ENCODE peak calls at places on chromosomes 11 and 22, in ten cellular contexts. One of them, this sample, is unnamed.
A peak's percentile ranks its signal among the peaks of the same experiment; 100 is the strongest.

GRCh38 chr11:122954455-122954854 is 27.2 kb downstream of the BSX start:
- DNase-seq in GDM1: no peak
- DNase-seq in lung: no peak
- DNase-seq in cardiac fibroblast: no peak
- DNase-seq in AG04450: no peak
- DNase-seq in AML-193: no peak
- DNase-seq in mesenteric fat pad: no peak
- DNase-seq in thyroid gland: no peak
- DNase-seq in hypothalamus: no peak
- DNase-seq in COR-L47: no peak
- DNase-seq in this sample: no peak

GRCh38 chr11:111922803-111923202 is 4.1 kb downstream of the C11orf52 start:
- DNase-seq in GDM1: no peak
- DNase-seq in lung: peak; percentile 78
- DNase-seq in cardiac fibroblast: peak; percentile 90
- DNase-seq in AG04450: no peak
- DNase-seq in AML-193: peak; percentile 6
- DNase-seq in mesenteric fat pad: no peak
- DNase-seq in thyroid gland: peak; percentile 63
- DNase-seq in hypothalamus: no peak
- DNase-seq in COR-L47: no peak
- DNase-seq in this sample: no peak

GRCh38 chr11:118703563-118704106 is 24.2 kb upstream of the TREH start:
- DNase-seq in GDM1: peak; percentile 29
- DNase-seq in lung: peak; percentile 49
- DNase-seq in cardiac fibroblast: no peak
- DNase-seq in AG04450: no peak
- DNase-seq in AML-193: peak; percentile 46
- DNase-seq in mesenteric fat pad: no peak
- DNase-seq in thyroid gland: no peak
- DNase-seq in hypothalamus: no peak
- DNase-seq in COR-L47: no peak
- DNase-seq in this sample: no peak

GRCh38 chr11:639324-639977 is 2.4 kb downstream of the DRD4 start:
- DNase-seq in GDM1: no peak
- DNase-seq in lung: no peak
- DNase-seq in cardiac fibroblast: no peak
- DNase-seq in AG04450: no peak
- DNase-seq in AML-193: no peak
- DNase-seq in mesenteric fat pad: no peak
- DNase-seq in thyroid gland: peak; percentile 24
- DNase-seq in hypothalamus: no peak
- DNase-seq in COR-L47: no peak
- DNase-seq in this sample: no peak

GRCh38 chr22:23397008-23397617 is 183.0 kb downstream of the IGLL1 start:
- DNase-seq in GDM1: no peak
- DNase-seq in lung: no peak
- DNase-seq in cardiac fibroblast: no peak
- DNase-seq in AG04450: no peak
- DNase-seq in AML-193: no peak
- DNase-seq in mesenteric fat pad: peak; percentile 71
- DNase-seq in thyroid gland: no peak
- DNase-seq in hypothalamus: no peak
- DNase-seq in COR-L47: no peak
- DNase-seq in this sample: no peak

GRCh38 chr22:41524809-41525449 is 19.3 kb downstream of the POLR3H start:
- DNase-seq in GDM1: peak; percentile 50
- DNase-seq in lung: no peak
- DNase-seq in cardiac fibroblast: no peak
- DNase-seq in AG04450: no peak
- DNase-seq in AML-193: no peak
- DNase-seq in mesenteric fat pad: no peak
- DNase-seq in thyroid gland: no peak
- DNase-seq in hypothalamus: no peak
- DNase-seq in COR-L47: no peak
- DNase-seq in this sample: no peak

GRCh38 chr11:67289651-67290479 is 762 bp downstream of the ANKRD13D start:
- DNase-seq in GDM1: no peak
- DNase-seq in lung: no peak
- DNase-seq in cardiac fibroblast: no peak
- DNase-seq in AG04450: no peak
- DNase-seq in AML-193: no peak
- DNase-seq in mesenteric fat pad: no peak
- DNase-seq in thyroid gland: peak; percentile 41
- DNase-seq in hypothalamus: no peak
- DNase-seq in COR-L47: no peak
- DNase-seq in this sample: no peak

GRCh38 chr11:105000167-105000566 is 22.8 kb downstream of the CASP5 start:
- DNase-seq in GDM1: no peak
- DNase-seq in lung: no peak
- DNase-seq in cardiac fibroblast: no peak
- DNase-seq in AG04450: no peak
- DNase-seq in AML-193: peak; percentile 1
- DNase-seq in mesenteric fat pad: no peak
- DNase-seq in thyroid gland: no peak
- DNase-seq in hypothalamus: no peak
- DNase-seq in COR-L47: no peak
- DNase-seq in this sample: no peak

GRCh38 chr11:128527046-128527445 is 60.3 kb downstream of the ETS1 start:
- DNase-seq in GDM1: no peak
- DNase-seq in lung: no peak
- DNase-seq in cardiac fibroblast: no peak
- DNase-seq in AG04450: no peak
- DNase-seq in AML-193: no peak
- DNase-seq in mesenteric fat pad: no peak
- DNase-seq in thyroid gland: no peak
- DNase-seq in hypothalamus: no peak
- DNase-seq in COR-L47: no peak
- DNase-seq in this sample: no peak

GRCh38 chr22:35971418-35972119 is 57.1 kb downstream of the RBFOX2 start:
- DNase-seq in GDM1: no peak
- DNase-seq in lung: no peak
- DNase-seq in cardiac fibroblast: peak; percentile 90
- DNase-seq in AG04450: peak; percentile 80
- DNase-seq in AML-193: no peak
- DNase-seq in mesenteric fat pad: no peak
- DNase-seq in thyroid gland: peak; percentile 23
- DNase-seq in hypothalamus: no peak
- DNase-seq in COR-L47: no peak
- DNase-seq in this sample: no peak

GRCh38 chr11:46886211-46886610 is 32.1 kb downstream of the LRP4 start:
- DNase-seq in GDM1: no peak
- DNase-seq in lung: no peak
- DNase-seq in cardiac fibroblast: no peak
- DNase-seq in AG04450: no peak
- DNase-seq in AML-193: no peak
- DNase-seq in mesenteric fat pad: no peak
- DNase-seq in thyroid gland: no peak
- DNase-seq in hypothalamus: no peak
- DNase-seq in COR-L47: no peak
- DNase-seq in this sample: no peak

GRCh38 chr22:34111210-34111824 is 191.0 kb upstream of the LARGE1 start:
- DNase-seq in GDM1: no peak
- DNase-seq in lung: no peak
- DNase-seq in cardiac fibroblast: peak; percentile 32
- DNase-seq in AG04450: no peak
- DNase-seq in AML-193: no peak
- DNase-seq in mesenteric fat pad: no peak
- DNase-seq in thyroid gland: peak; percentile 23
- DNase-seq in hypothalamus: no peak
- DNase-seq in COR-L47: no peak
- DNase-seq in this sample: peak; percentile 39

GRCh38 chr22:43462701-43463100 is 50.9 kb downstream of the MPPED1 start:
- DNase-seq in GDM1: no peak
- DNase-seq in lung: no peak
- DNase-seq in cardiac fibroblast: no peak
- DNase-seq in AG04450: no peak
- DNase-seq in AML-193: no peak
- DNase-seq in mesenteric fat pad: no peak
- DNase-seq in thyroid gland: no peak
- DNase-seq in hypothalamus: no peak
- DNase-seq in COR-L47: no peak
- DNase-seq in this sample: no peak

GRCh38 chr11:77082838-77083552 is 16.2 kb downstream of the CAPN5 start:
- DNase-seq in GDM1: no peak
- DNase-seq in lung: no peak
- DNase-seq in cardiac fibroblast: peak; percentile 84
- DNase-seq in AG04450: no peak
- DNase-seq in AML-193: peak; percentile 63
- DNase-seq in mesenteric fat pad: peak; percentile 91
- DNase-seq in thyroid gland: no peak
- DNase-seq in hypothalamus: no peak
- DNase-seq in COR-L47: no peak
- DNase-seq in this sample: no peak

GRCh38 chr22:41564563-41564962 is 3.8 kb downstream of the CSDC2 start:
- DNase-seq in GDM1: no peak
- DNase-seq in lung: no peak
- DNase-seq in cardiac fibroblast: no peak
- DNase-seq in AG04450: no peak
- DNase-seq in AML-193: no peak
- DNase-seq in mesenteric fat pad: no peak
- DNase-seq in thyroid gland: no peak
- DNase-seq in hypothalamus: no peak
- DNase-seq in COR-L47: no peak
- DNase-seq in this sample: no peak

GRCh38 chr22:20002098-20002497 is 14.5 kb downstream of the ARVCF start:
- DNase-seq in GDM1: no peak
- DNase-seq in lung: no peak
- DNase-seq in cardiac fibroblast: no peak
- DNase-seq in AG04450: no peak
- DNase-seq in AML-193: no peak
- DNase-seq in mesenteric fat pad: no peak
- DNase-seq in thyroid gland: no peak
- DNase-seq in hypothalamus: no peak
- DNase-seq in COR-L47: no peak
- DNase-seq in this sample: no peak

GRCh38 chr11:115776916-115777315 is 272.7 kb upstream of the CADM1 start:
- DNase-seq in GDM1: no peak
- DNase-seq in lung: no peak
- DNase-seq in cardiac fibroblast: no peak
- DNase-seq in AG04450: no peak
- DNase-seq in AML-193: no peak
- DNase-seq in mesenteric fat pad: no peak
- DNase-seq in thyroid gland: no peak
- DNase-seq in hypothalamus: no peak
- DNase-seq in COR-L47: no peak
- DNase-seq in this sample: no peak

GRCh38 chr22:41974691-41975290 is 5.5 kb downstream of the SEPTIN3 start:
- DNase-seq in GDM1: no peak
- DNase-seq in lung: no peak
- DNase-seq in cardiac fibroblast: no peak
- DNase-seq in AG04450: no peak
- DNase-seq in AML-193: no peak
- DNase-seq in mesenteric fat pad: no peak
- DNase-seq in thyroid gland: peak; percentile 71
- DNase-seq in hypothalamus: no peak
- DNase-seq in COR-L47: no peak
- DNase-seq in this sample: no peak

GRCh38 chr11:19455731-19456130 is 215.0 kb upstream of the E2F8 start:
- DNase-seq in GDM1: no peak
- DNase-seq in lung: no peak
- DNase-seq in cardiac fibroblast: peak; percentile 83
- DNase-seq in AG04450: no peak
- DNase-seq in AML-193: no peak
- DNase-seq in mesenteric fat pad: no peak
- DNase-seq in thyroid gland: no peak
- DNase-seq in hypothalamus: no peak
- DNase-seq in COR-L47: no peak
- DNase-seq in this sample: no peak

GRCh38 chr11:118076754-118077281 is at the start of gene TMPRSS4:
- DNase-seq in GDM1: no peak
- DNase-seq in lung: peak; percentile 60
- DNase-seq in cardiac fibroblast: no peak
- DNase-seq in AG04450: no peak
- DNase-seq in AML-193: no peak
- DNase-seq in mesenteric fat pad: no peak
- DNase-seq in thyroid gland: peak; percentile 91
- DNase-seq in hypothalamus: no peak
- DNase-seq in COR-L47: peak; percentile 77
- DNase-seq in this sample: no peak

GRCh38 chr22:31891366-31892079 is 52.8 kb upstream of the YWHAH start:
- DNase-seq in GDM1: no peak
- DNase-seq in lung: no peak
- DNase-seq in cardiac fibroblast: peak; percentile 37
- DNase-seq in AG04450: no peak
- DNase-seq in AML-193: no peak
- DNase-seq in mesenteric fat pad: no peak
- DNase-seq in thyroid gland: no peak
- DNase-seq in hypothalamus: no peak
- DNase-seq in COR-L47: no peak
- DNase-seq in this sample: no peak

GRCh38 chr11:109062445-109062844 is 359.5 kb upstream of the C11orf87 start:
- DNase-seq in GDM1: no peak
- DNase-seq in lung: no peak
- DNase-seq in cardiac fibroblast: peak; percentile 36
- DNase-seq in AG04450: no peak
- DNase-seq in AML-193: no peak
- DNase-seq in mesenteric fat pad: no peak
- DNase-seq in thyroid gland: no peak
- DNase-seq in hypothalamus: no peak
- DNase-seq in COR-L47: no peak
- DNase-seq in this sample: no peak

GRCh38 chr11:104134760-104135159 is 29.2 kb downstream of the PDGFD start:
- DNase-seq in GDM1: no peak
- DNase-seq in lung: no peak
- DNase-seq in cardiac fibroblast: peak; percentile 47
- DNase-seq in AG04450: no peak
- DNase-seq in AML-193: no peak
- DNase-seq in mesenteric fat pad: no peak
- DNase-seq in thyroid gland: no peak
- DNase-seq in hypothalamus: no peak
- DNase-seq in COR-L47: no peak
- DNase-seq in this sample: no peak

GRCh38 chr11:2927493-2927800 is 1.8 kb downstream of the PHLDA2 start:
- DNase-seq in GDM1: no peak
- DNase-seq in lung: no peak
- DNase-seq in cardiac fibroblast: no peak
- DNase-seq in AG04450: no peak
- DNase-seq in AML-193: no peak
- DNase-seq in mesenteric fat pad: no peak
- DNase-seq in thyroid gland: no peak
- DNase-seq in hypothalamus: no peak
- DNase-seq in COR-L47: no peak
- DNase-seq in this sample: no peak

GRCh38 chr11:40188848-40189247 is 1270.6 kb downstream of the LRRC4C start:
- DNase-seq in GDM1: no peak
- DNase-seq in lung: no peak
- DNase-seq in cardiac fibroblast: no peak
- DNase-seq in AG04450: no peak
- DNase-seq in AML-193: no peak
- DNase-seq in mesenteric fat pad: no peak
- DNase-seq in thyroid gland: peak; percentile 16
- DNase-seq in hypothalamus: no peak
- DNase-seq in COR-L47: no peak
- DNase-seq in this sample: no peak

GRCh38 chr11:118214210-118214914 is 10.4 kb downstream of the JAML start:
- DNase-seq in GDM1: peak; percentile 59
- DNase-seq in lung: peak; percentile 41
- DNase-seq in cardiac fibroblast: no peak
- DNase-seq in AG04450: no peak
- DNase-seq in AML-193: peak; percentile 90
- DNase-seq in mesenteric fat pad: no peak
- DNase-seq in thyroid gland: no peak
- DNase-seq in hypothalamus: no peak
- DNase-seq in COR-L47: no peak
- DNase-seq in this sample: no peak

GRCh38 chr22:21446827-21447690 is 20.1 kb upstream of the TMEM191C start:
- DNase-seq in GDM1: no peak
- DNase-seq in lung: no peak
- DNase-seq in cardiac fibroblast: no peak
- DNase-seq in AG04450: no peak
- DNase-seq in AML-193: no peak
- DNase-seq in mesenteric fat pad: peak; percentile 82
- DNase-seq in thyroid gland: no peak
- DNase-seq in hypothalamus: no peak
- DNase-seq in COR-L47: no peak
- DNase-seq in this sample: no peak

GRCh38 chr11:70641366-70641765 is 243.0 kb downstream of the CTTN start:
- DNase-seq in GDM1: no peak
- DNase-seq in lung: no peak
- DNase-seq in cardiac fibroblast: peak; percentile 14
- DNase-seq in AG04450: no peak
- DNase-seq in AML-193: no peak
- DNase-seq in mesenteric fat pad: no peak
- DNase-seq in thyroid gland: no peak
- DNase-seq in hypothalamus: peak; percentile 9
- DNase-seq in COR-L47: no peak
- DNase-seq in this sample: no peak